ENCODE peak calls at places on chromosomes 1 and 21, in ten cellular contexts. S is small intestine, P is right cardiac atrium, K is astrocyte, W is epithelial cell of esophagus, A is IMR-90, X is choroid plexus epithelial cell, H is dorsolateral prefrontal cortex, B is thoracic aorta, T is left ventricle myocardium inferior. Y is an unnamed sample.

GRCh38 chr1:10629816-10630571 is 155.2 kb downstream of the PEX14 start:
- DNase-seq in S (no peak), P (no peak), K (no peak), W (no peak), A (no peak), X (no peak), H (no peak), B (no peak), T (peak), Y (no peak)

GRCh38 chr1:6271554-6271953 is 10.7 kb upstream of the GPR153 start:
- DNase-seq in S (peak), P (no peak), K (peak), W (no peak), A (no peak), X (peak), H (no peak), B (no peak), T (no peak), Y (no peak)

GRCh38 chr1:14896381-14897079 is 257.0 kb upstream of the TMEM51 start:
- DNase-seq in S (no peak), P (no peak), K (peak), W (no peak), A (peak), X (peak), H (no peak), B (no peak), T (no peak), Y (no peak)

GRCh38 chr1:198151688-198152087 is 5.1 kb upstream of the NEK7 start:
- DNase-seq in S (no peak), P (no peak), K (peak), W (no peak), A (peak), X (peak), H (no peak), B (no peak), T (no peak), Y (no peak)

GRCh38 chr1:11568687-11569086 is 85.5 kb downstream of the FBXO2 start:
- DNase-seq in S (no peak), P (no peak), K (peak), W (peak), A (no peak), X (no peak), H (no peak), B (no peak), T (no peak), Y (peak)

GRCh38 chr1:165854101-165854845 is 26.9 kb downstream of the UCK2 start:
- DNase-seq in S (no peak), P (no peak), K (peak), W (peak), A (peak), X (peak), H (no peak), B (no peak), T (no peak), Y (peak)

GRCh38 chr1:181335631-181336030 is 147.7 kb upstream of the CACNA1E start:
- DNase-seq in S (no peak), P (no peak), K (no peak), W (no peak), A (no peak), X (no peak), H (no peak), B (no peak), T (no peak), Y (no peak)

GRCh38 chr1:224433041-224433670 is 1.4 kb downstream of the WDR26 start:
- DNase-seq in S (peak), P (no peak), K (no peak), W (peak), A (no peak), X (peak), H (no peak), B (no peak), T (no peak), Y (peak)

GRCh38 chr21:28953247-28953646 is 39.4 kb downstream of the LTN1 start:
- DNase-seq in S (no peak), P (no peak), K (no peak), W (no peak), A (no peak), X (no peak), H (no peak), B (no peak), T (no peak), Y (no peak)

GRCh38 chr1:19410393-19410792 is 74.9 kb downstream of the CAPZB start:
- DNase-seq in S (no peak), P (no peak), K (no peak), W (no peak), A (no peak), X (no peak), H (no peak), B (no peak), T (no peak), Y (no peak)

GRCh38 chr1:87113313-87113712 is 198.9 kb downstream of the HS2ST1 start:
- DNase-seq in S (no peak), P (peak), K (peak), W (no peak), A (peak), X (peak), H (no peak), B (no peak), T (peak), Y (no peak)

GRCh38 chr1:235041201-235041600 is 87.4 kb downstream of the TOMM20 start:
- DNase-seq in S (no peak), P (no peak), K (no peak), W (no peak), A (no peak), X (no peak), H (no peak), B (no peak), T (no peak), Y (no peak)

GRCh38 chr1:180236698-180237509 is 6.8 kb downstream of the LHX4 start:
- DNase-seq in S (no peak), P (no peak), K (no peak), W (no peak), A (no peak), X (no peak), H (no peak), B (no peak), T (no peak), Y (no peak)

GRCh38 chr1:205375816-205376545 is 19.3 kb upstream of the KLHDC8A start:
- DNase-seq in S (peak), P (no peak), K (no peak), W (peak), A (peak), X (peak), H (no peak), B (no peak), T (no peak), Y (peak)

GRCh38 chr1:7420706-7421105 is 350.4 kb upstream of the VAMP3 start:
- DNase-seq in S (no peak), P (no peak), K (no peak), W (no peak), A (no peak), X (peak), H (no peak), B (no peak), T (no peak), Y (no peak)

GRCh38 chr1:53627666-53628065 is 111.3 kb downstream of the GLIS1 start:
- DNase-seq in S (no peak), P (no peak), K (no peak), W (no peak), A (no peak), X (no peak), H (no peak), B (no peak), T (no peak), Y (no peak)

GRCh38 chr1:1290238-1290731 is 10.0 kb downstream of the SCNN1D start:
- DNase-seq in S (peak), P (peak), K (no peak), W (peak), A (no peak), X (peak), H (no peak), B (no peak), T (peak), Y (no peak)

GRCh38 chr21:38623552-38623951 is 125.3 kb upstream of the ERG start:
- DNase-seq in S (no peak), P (no peak), K (no peak), W (no peak), A (no peak), X (peak), H (no peak), B (no peak), T (no peak), Y (no peak)

GRCh38 chr1:167734227-167734626 is 12.4 kb downstream of the MPZL1 start:
- DNase-seq in S (no peak), P (no peak), K (no peak), W (no peak), A (no peak), X (no peak), H (no peak), B (no peak), T (no peak), Y (no peak)

GRCh38 chr1:76944942-76945341 is 77.7 kb downstream of the ST6GALNAC5 start:
- DNase-seq in S (no peak), P (no peak), K (peak), W (no peak), A (no peak), X (peak), H (no peak), B (no peak), T (no peak), Y (no peak)

GRCh38 chr1:77639056-77639455 is 43.4 kb downstream of the ZZZ3 start:
- DNase-seq in S (no peak), P (no peak), K (peak), W (peak), A (peak), X (peak), H (no peak), B (no peak), T (no peak), Y (peak)

GRCh38 chr1:7339014-7339413 is 432.1 kb upstream of the VAMP3 start:
- DNase-seq in S (no peak), P (no peak), K (no peak), W (no peak), A (peak), X (no peak), H (no peak), B (no peak), T (no peak), Y (no peak)

GRCh38 chr21:33587792-33588484 is 546 bp downstream of the DONSON start:
- DNase-seq in S (peak), P (peak), K (peak), W (peak), A (peak), X (peak), H (peak), B (no peak), T (no peak), Y (peak)

GRCh38 chr1:104989012-104989411 is 1239.3 kb downstream of the AMY1C start:
- DNase-seq in S (no peak), P (no peak), K (no peak), W (no peak), A (no peak), X (no peak), H (no peak), B (no peak), T (no peak), Y (no peak)

GRCh38 chr1:43405219-43405875 is 15.6 kb downstream of the SZT2 start:
- DNase-seq in S (peak), P (no peak), K (no peak), W (no peak), A (peak), X (peak), H (no peak), B (no peak), T (no peak), Y (no peak)

GRCh38 chr1:30764396-30764795 is 6.8 kb upstream of the LAPTM5 start:
- DNase-seq in S (no peak), P (no peak), K (no peak), W (no peak), A (no peak), X (no peak), H (no peak), B (no peak), T (no peak), Y (no peak)

GRCh38 chr1:12386130-12386529 is 156.3 kb downstream of the VPS13D start:
- DNase-seq in S (no peak), P (no peak), K (peak), W (peak), A (no peak), X (peak), H (no peak), B (no peak), T (no peak), Y (peak)

GRCh38 chr1:168005544-168005943 is 68.7 kb upstream of the MPC2 start:
- DNase-seq in S (no peak), P (no peak), K (no peak), W (no peak), A (no peak), X (no peak), H (no peak), B (no peak), T (no peak), Y (no peak)

GRCh38 chr1:85992756-85993155 is 163.8 kb downstream of the COL24A1 start:
- DNase-seq in S (no peak), P (no peak), K (peak), W (no peak), A (peak), X (peak), H (no peak), B (no peak), T (no peak), Y (no peak)

GRCh38 chr1:12344611-12345299 is 114.9 kb downstream of the VPS13D start:
- DNase-seq in S (no peak), P (peak), K (no peak), W (no peak), A (no peak), X (no peak), H (peak), B (no peak), T (no peak), Y (no peak)

GRCh38 chr1:167223144-167224103 is 2.7 kb downstream of the POU2F1 start:
- DNase-seq in S (peak), P (no peak), K (peak), W (no peak), A (peak), X (no peak), H (no peak), B (no peak), T (no peak), Y (no peak)

GRCh38 chr1:45974541-45975269 is 157.7 kb downstream of the PIK3R3 start:
- DNase-seq in S (peak), P (no peak), K (peak), W (peak), A (peak), X (peak), H (no peak), B (no peak), T (no peak), Y (peak)

DNA sequence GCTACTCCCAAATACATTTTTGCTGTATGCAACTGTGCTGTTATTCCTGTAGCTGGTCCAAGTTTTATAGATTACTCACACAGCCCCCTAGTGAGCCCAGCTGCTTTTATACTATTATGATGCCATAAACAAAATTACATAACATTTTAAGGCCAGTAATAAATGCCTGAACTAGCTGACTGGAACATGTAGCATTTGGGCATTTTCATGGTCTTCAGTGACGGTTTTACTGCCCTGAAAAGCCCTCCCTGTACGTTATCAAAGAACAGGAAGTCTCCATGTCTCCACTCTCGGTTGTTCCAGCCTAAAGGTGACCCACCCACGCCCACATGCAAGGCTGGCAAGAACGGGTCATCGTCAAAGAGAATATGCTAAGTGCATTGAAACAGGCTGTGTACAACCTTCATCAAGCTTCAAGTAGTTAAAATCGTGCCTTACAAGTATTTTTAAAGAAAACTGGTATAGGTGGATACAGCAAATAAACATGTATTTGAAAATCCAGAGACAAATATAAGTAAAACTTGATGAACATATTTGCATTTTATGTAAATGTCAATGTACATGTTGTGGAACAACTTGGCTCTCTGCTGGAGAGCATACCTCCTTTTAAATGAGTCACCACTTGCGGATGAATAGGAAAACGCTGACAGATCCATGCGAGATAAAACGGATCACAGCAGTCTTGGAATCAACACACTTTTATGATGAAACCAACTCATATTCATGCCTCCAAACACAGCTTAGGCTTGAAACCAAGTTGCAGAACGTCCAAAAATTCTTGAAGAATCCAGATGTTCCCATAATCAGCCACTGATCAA is 520.5 kb downstream of the SMYD3 start:
- DNase-seq in S (no peak), P (no peak), K (peak), W (peak), A (peak), X (peak), H (no peak), B (no peak), T (no peak), Y (peak)
- H3K4me3 ChIP-seq in S (no peak), P (no peak), K (peak), W (no peak), A (no peak), X (no peak), H (no peak), B (no peak), T (no peak), Y (no peak)

DNA sequence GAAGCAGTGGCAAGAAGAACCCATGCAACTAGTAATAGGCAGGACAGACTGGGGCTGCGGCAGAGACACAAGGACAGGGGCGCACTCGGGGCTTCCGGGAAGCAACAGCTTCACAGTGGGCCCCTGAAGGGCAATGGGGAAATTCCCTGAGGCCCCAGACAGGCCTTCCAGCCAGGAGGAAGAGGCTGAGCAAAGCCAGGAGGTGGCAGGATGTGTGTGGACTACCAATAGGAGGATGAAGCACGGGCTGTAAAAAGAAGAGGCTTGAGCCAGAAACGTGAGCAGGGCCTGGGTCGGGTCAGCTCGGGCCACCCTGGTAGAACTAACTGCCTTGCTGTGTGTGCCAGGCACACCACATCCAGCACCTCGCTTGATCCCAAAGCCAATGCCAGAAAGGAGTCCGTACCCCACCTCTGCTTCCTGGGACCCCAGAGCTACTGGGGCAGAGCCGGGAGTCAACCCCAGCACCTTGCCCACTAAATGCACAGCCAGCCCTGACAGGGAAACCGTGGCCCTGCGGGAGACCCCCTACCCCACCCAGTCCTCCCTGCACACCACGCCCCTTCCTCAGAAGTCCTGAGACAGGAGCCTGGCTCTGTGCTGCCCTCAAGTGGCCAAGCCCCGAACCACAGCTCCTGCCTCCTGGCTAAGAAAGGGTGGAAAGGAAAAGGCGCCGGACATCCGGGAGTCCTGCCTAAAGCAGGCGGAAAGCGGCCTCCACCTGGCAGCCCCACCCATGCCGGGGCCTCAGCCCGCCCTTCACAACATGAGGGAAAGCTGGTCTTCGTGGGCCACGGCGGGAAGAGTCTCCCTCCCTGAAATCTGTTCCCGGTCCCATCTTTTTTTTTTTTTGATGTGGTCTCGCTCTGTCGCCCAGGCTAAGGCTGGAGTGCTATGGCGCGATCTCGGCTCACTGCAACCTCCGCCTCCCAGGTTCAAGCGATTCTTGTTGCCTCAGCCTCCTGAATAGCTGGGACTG is 33.7 kb downstream of the TTC39A start:
- DNase-seq in S (peak), P (peak), K (peak), W (peak), A (peak), X (peak), H (peak), B (peak), T (peak), Y (peak)
- H3K4me3 ChIP-seq in S (no peak), P (peak), K (peak), W (peak), A (peak), X (peak), H (peak), B (peak), T (peak), Y (no peak)

GRCh38 chr1:156689960-156690672 is 12.9 kb upstream of the NES start:
- DNase-seq in S (no peak), P (no peak), K (no peak), W (peak), A (no peak), X (no peak), H (no peak), B (no peak), T (no peak), Y (peak)
- H3K4me3 ChIP-seq in S (no peak), P (no peak), K (peak), W (peak), A (no peak), X (no peak), H (peak), B (no peak), T (no peak), Y (no peak)

DNA sequence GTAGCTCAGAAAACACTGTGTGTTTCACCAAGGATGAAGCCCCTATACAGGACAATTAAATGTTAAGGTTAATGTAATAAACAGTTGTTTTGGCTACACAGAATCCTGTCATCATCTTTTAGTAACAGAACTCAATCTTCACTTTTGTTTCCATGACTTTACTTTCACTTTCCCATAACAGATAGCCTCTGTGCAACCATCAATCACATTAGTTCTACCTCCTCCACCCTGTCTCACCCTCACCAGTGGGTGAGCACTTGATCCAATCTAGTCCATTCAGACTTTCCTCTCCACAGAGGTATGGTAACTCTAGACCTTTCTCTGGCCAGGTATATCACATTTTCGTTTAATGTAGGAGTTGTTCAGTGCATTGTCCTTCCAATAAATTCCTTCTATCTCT is 1018.5 kb downstream of the ADGRL2 start:
- DNase-seq in S (no peak), P (no peak), K (no peak), W (no peak), A (no peak), X (no peak), H (no peak), B (no peak), T (no peak), Y (no peak)
- H3K4me3 ChIP-seq in S (no peak), P (no peak), K (peak), W (no peak), A (no peak), X (no peak), H (no peak), B (peak), T (peak), Y (peak)

GRCh38 chr1:153627797-153628626 is at the start of gene S100A1:
- DNase-seq in S (no peak), P (peak), K (no peak), W (no peak), A (no peak), X (no peak), H (peak), B (no peak), T (peak), Y (no peak)

GRCh38 chr1:153624965-153625611 is 2.2 kb downstream of the S100A13 start:
- DNase-seq in S (no peak), P (no peak), K (no peak), W (no peak), A (no peak), X (no peak), H (no peak), B (no peak), T (no peak), Y (no peak)

GRCh38 chr1:153626929-153627796 is at the start of gene S100A13:
- DNase-seq in S (peak), P (peak), K (peak), W (peak), A (peak), X (peak), H (no peak), B (peak), T (peak), Y (peak)

GRCh38 chr1:153628638-153629342 is 556 bp downstream of the S100A1 start:
- DNase-seq in S (no peak), P (no peak), K (no peak), W (no peak), A (no peak), X (no peak), H (no peak), B (no peak), T (no peak), Y (no peak)

GRCh38 chr1:153626477-153626928 is 802 bp downstream of the S100A13 start:
- DNase-seq in S (no peak), P (no peak), K (no peak), W (no peak), A (no peak), X (no peak), H (no peak), B (no peak), T (no peak), Y (no peak)
- H3K4me3 ChIP-seq in S (peak), P (peak), K (peak), W (peak), A (peak), X (peak), H (peak), B (peak), T (peak), Y (peak)